ENCODE peak calls at places on chromosome 21, in eight cellular contexts. S, X, I, K, P, Y, Q and H are unnamed samples.

GRCh38 chr21:42220138-42220701 is 1.3 kb downstream of the ABCG1 start:
- DNase-seq in I (peak; percentile 81), S (peak; percentile 48), Q (peak; percentile 40), Y (peak; percentile 46), P (peak; percentile 72), K (peak; percentile 29), X (no peak), H (peak; percentile 72)

GRCh38 chr21:31932470-31932764 is 59.6 kb downstream of the HUNK start:
- DNase-seq in X (no peak), Q (no peak), K (no peak), P (no peak), I (no peak), S (no peak), Y (no peak), H (no peak)

GRCh38 chr21:39564200-39564599 is 48.5 kb upstream of the B3GALT5 start:
- DNase-seq in X (peak; percentile 70), Q (no peak), I (no peak), P (no peak), Y (peak; percentile 42), K (no peak), S (no peak), H (no peak)

GRCh38 chr21:32576011-32576410 is 9.3 kb downstream of the TCP10L start:
- DNase-seq in K (no peak), X (no peak), Y (no peak), Q (no peak), I (peak; percentile 56), P (no peak), S (no peak), H (no peak)

GRCh38 chr21:39340687-39341086 is 8.2 kb downstream of the HMGN1 start:
- DNase-seq in S (no peak), K (no peak), Y (no peak), P (no peak), X (no peak), I (no peak), Q (no peak), H (no peak)

GRCh38 chr21:46109251-46110221 is 11.6 kb downstream of the COL6A2 start:
- DNase-seq in X (peak; percentile 50), K (no peak), Q (no peak), S (no peak), I (peak; percentile 76), P (peak; percentile 13), Y (no peak), H (no peak)

GRCh38 chr21:34890724-34891609 is 158.1 kb downstream of the RUNX1 start:
- DNase-seq in Y (peak; percentile 20), X (peak; percentile 68), Q (no peak), S (peak; percentile 29), I (no peak), K (peak; percentile 20), P (peak; percentile 60), H (peak; percentile 56)

GRCh38 chr21:43367296-43367695 is 59.6 kb downstream of the SIK1 start:
- DNase-seq in X (no peak), P (no peak), S (no peak), I (no peak), K (no peak), Q (no peak), Y (no peak), H (no peak)

GRCh38 chr21:36385233-36385908 is at the start of gene CHAF1B:
- DNase-seq in X (peak; percentile 88), Y (peak; percentile 68), K (peak; percentile 88), S (peak; percentile 83), Q (peak; percentile 90), P (peak; percentile 88), I (peak; percentile 86), H (peak; percentile 91)

GRCh38 chr21:28579986-28580550 is 412.6 kb downstream of the LTN1 start:
- DNase-seq in K (no peak), P (no peak), X (no peak), Y (no peak), I (no peak), S (no peak), Q (no peak), H (peak; percentile 33)

GRCh38 chr21:29436143-29436542 is 137.4 kb downstream of the BACH1 start:
- DNase-seq in P (no peak), Q (no peak), X (no peak), Y (peak; percentile 19), I (no peak), S (no peak), K (no peak), H (peak; percentile 86)

GRCh38 chr21:40115775-40116174 is 248.5 kb downstream of the PCP4 start:
- DNase-seq in Y (no peak), Q (no peak), X (no peak), K (no peak), S (no peak), P (no peak), I (no peak), H (no peak)

GRCh38 chr21:29064850-29065481 is 8.5 kb downstream of the CCT8 start:
- DNase-seq in P (no peak), K (no peak), I (no peak), S (no peak), Q (no peak), X (no peak), Y (no peak), H (no peak)

GRCh38 chr21:42671778-42672593 is 18.6 kb downstream of the PDE9A start:
- DNase-seq in K (no peak), X (no peak), I (no peak), S (no peak), Q (no peak), P (no peak), Y (no peak), H (no peak)

DNA sequence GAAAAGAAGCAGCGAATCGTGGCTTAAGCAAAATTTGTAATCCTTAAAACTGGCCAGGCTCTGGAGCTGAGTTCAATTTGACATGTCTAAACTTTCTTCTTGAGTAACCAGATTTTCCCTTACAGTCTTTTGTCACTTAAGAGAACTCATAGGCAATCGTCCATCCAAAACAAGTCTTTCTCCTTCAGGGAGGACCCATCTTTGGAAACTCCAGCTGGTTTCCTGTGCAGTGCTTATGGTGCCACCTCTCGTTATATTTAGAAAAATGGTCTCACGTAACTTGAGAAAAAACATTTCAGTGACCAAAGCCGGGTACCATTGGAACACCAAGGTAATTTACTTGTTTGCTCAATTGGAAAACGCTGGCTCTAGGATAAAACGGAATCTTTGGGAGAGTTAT is 1.9 kb upstream of the PTTG1IP start:
- DNase-seq in X (no peak), P (no peak), I (no peak), Y (no peak), Q (peak; percentile 46), S (no peak), K (no peak), H (no peak)
- TF ChIP-seq CTCF in X (peak; percentile 35), P (no peak), I (no peak), Y (no peak), Q (no peak), S (no peak), K (no peak), H (peak; percentile 24)

GRCh38 chr21:26164311-26164710 is 6.3 kb downstream of the APP start:
- DNase-seq in K (no peak), Y (no peak), I (no peak), Q (no peak), P (no peak), S (no peak), X (no peak), H (no peak)
- H3K4me1 ChIP-seq in K (peaks cover 2% of the 10 kb centered on the region), Y (peaks cover 70% of the 10 kb centered on the region), I (peaks cover 38% of the 10 kb centered on the region), Q (peaks cover 29% of the 10 kb centered on the region), P (peaks cover 6% of the 10 kb centered on the region), S (peaks cover 4% of the 10 kb centered on the region), X (peaks cover 60% of the 10 kb centered on the region), H (peaks cover 26% of the 10 kb centered on the region)

DNA sequence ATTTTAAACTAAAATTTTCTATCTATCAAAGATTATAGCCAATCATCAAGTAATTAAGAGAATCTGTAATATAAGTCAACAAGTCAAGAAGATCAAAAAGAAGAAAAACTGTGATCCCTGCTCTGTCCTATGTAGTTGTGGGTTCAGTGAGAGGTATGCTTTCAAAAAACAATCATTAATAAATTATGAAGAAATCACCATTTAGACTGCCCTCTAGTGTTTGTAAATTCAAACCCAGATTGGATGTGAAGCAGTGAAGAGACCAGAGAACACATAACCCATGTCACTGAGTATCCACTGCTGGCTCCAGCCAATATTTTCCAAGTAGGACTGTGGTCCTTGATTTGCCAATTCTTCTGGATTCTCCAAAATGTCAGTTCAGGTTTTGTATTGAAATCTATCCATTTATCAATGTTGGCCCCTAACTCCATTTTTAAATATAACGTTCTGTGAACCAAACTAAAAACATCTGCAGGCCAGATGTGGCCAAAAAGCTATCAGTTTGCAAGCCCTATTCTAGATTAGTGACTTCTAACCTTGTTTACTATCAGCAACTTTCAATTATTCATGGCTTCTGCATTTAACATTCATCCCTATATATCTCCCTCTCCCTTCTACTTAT is 467.5 kb upstream of the CXADR start:
- DNase-seq in P (no peak), X (no peak), K (no peak), I (no peak), Q (peak; percentile 15), Y (no peak), S (no peak), H (peak; percentile 49)
- TF ChIP-seq CTCF in P (no peak), X (peak; percentile 56), K (peak; percentile 18), I (peak; percentile 20), Q (peak; percentile 33), Y (peak; percentile 61), S (peak; percentile 43), H (peak; percentile 49)

DNA sequence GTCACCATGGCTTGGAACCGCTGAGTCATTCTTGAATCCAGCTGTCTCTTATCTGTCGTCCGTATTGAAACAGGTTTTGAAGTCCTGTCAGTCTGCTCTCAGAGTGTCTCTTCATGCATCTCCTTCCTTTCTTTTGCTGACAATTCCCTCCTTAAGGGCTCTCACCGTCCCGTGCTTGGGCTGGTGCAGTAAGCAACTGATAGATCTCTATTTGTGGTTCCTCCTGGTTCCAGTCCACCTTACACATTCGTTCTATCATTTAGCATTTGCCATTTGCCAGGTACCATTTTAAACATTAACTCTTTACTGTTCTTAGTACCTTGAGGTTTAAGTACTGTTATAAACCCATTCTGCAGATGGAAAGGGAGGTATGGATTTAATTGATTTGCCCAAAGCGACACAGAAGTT is 88.9 kb downstream of the DYRK1A start:
- DNase-seq in X (no peak), Y (no peak), K (no peak), Q (peak; percentile 35), P (no peak), S (no peak), I (no peak), H (no peak)
- H3K4me1 ChIP-seq in X (peaks cover 97% of the 10 kb centered on the region), Y (peaks cover 99% of the 10 kb centered on the region), K (peaks cover 23% of the 10 kb centered on the region), Q (peaks cover 56% of the 10 kb centered on the region), P (peaks cover 7% of the 10 kb centered on the region), S (peaks cover 91% of the 10 kb centered on the region), I (peaks cover 77% of the 10 kb centered on the region), H (peaks cover 74% of the 10 kb centered on the region)

GRCh38 chr21:33783173-33783572 is 132.4 kb downstream of the ATP5PO start:
- DNase-seq in X (no peak), I (no peak), S (no peak), Q (no peak), Y (no peak), P (no peak), K (no peak), H (no peak)
- TF ChIP-seq CTCF in X (no peak), I (no peak), S (no peak), Q (no peak), Y (no peak), P (no peak), K (no peak), H (no peak)